ENCODE peak calls at places on chromosomes 16 and 17, in five cellular contexts. U is GM04504, E is retina, Q is endothelial cell of umbilical vein, V is BJ. B is an unnamed sample.

GRCh38 chr16:66081967-66082366 is 284.5 kb upstream of the CDH5 start:
- DNase-seq in Q (no peak), V (peak; percentile 36), U (no peak), E (no peak), B (no peak)

GRCh38 chr16:85715169-85716015 is 26.6 kb upstream of the GINS2 start:
- DNase-seq in U (no peak), V (no peak), E (peak; percentile 60), Q (peak; percentile 60), B (no peak)

GRCh38 chr16:73890524-73891500 is 405.8 kb upstream of the PSMD7 start:
- DNase-seq in Q (no peak), V (no peak), E (peak; percentile 62), U (no peak), B (no peak)

GRCh38 chr17:41648411-41649195 is 24.2 kb upstream of the KRT17 start:
- DNase-seq in Q (peak; percentile 78), E (peak; percentile 94), V (no peak), U (peak; percentile 56), B (peak; percentile 64)

GRCh38 chr16:14125708-14126107 is 54.6 kb downstream of the MRTFB start:
- DNase-seq in E (no peak), V (no peak), U (no peak), Q (peak; percentile 56), B (no peak)

GRCh38 chr16:83561876-83562275 is 245.9 kb upstream of the HSBP1 start:
- DNase-seq in E (no peak), V (no peak), Q (peak; percentile 6), U (no peak), B (peak; percentile 27)

GRCh38 chr17:62627219-62627903 is at the start of gene MRC2:
- DNase-seq in V (no peak), E (peak; percentile 79), Q (peak; percentile 68), U (peak; percentile 53), B (peak; percentile 37)

GRCh38 chr17:82065638-82066303 is at the start of gene DUS1L:
- DNase-seq in U (peak; percentile 29), Q (peak; percentile 23), V (no peak), E (peak; percentile 72), B (no peak)

GRCh38 chr17:40598021-40598927 is 33.0 kb upstream of the CCR7 start:
- DNase-seq in Q (no peak), E (no peak), U (no peak), V (no peak), B (no peak)

GRCh38 chr17:67051837-67052236 is 7.5 kb downstream of the CACNG1 start:
- DNase-seq in E (no peak), Q (no peak), U (no peak), V (no peak), B (no peak)

GRCh38 chr16:23924138-23924537 is 88.4 kb downstream of the PRKCB start:
- DNase-seq in V (no peak), E (no peak), Q (no peak), U (no peak), B (no peak)

GRCh38 chr17:13561606-13562270 is 40.0 kb downstream of the HS3ST3A1 start:
- DNase-seq in Q (no peak), E (no peak), V (peak; percentile 70), U (no peak), B (peak; percentile 94)

GRCh38 chr16:85430523-85431381 is 182.4 kb upstream of the GSE1 start:
- DNase-seq in Q (no peak), U (no peak), E (peak; percentile 59), V (no peak), B (no peak)

GRCh38 chr17:40106760-40107265 is 6.4 kb upstream of the NR1D1 start:
- DNase-seq in V (no peak), E (peak; percentile 72), Q (no peak), U (no peak), B (no peak)

GRCh38 chr17:74639704-74640142 is 16.2 kb upstream of the CD300E start:
- DNase-seq in U (no peak), V (no peak), Q (no peak), E (no peak), B (no peak)

GRCh38 chr16:51596247-51596646 is 445.2 kb upstream of the SALL1 start:
- DNase-seq in Q (no peak), U (no peak), V (no peak), E (no peak), B (no peak)

GRCh38 chr16:88310796-88311605 is 71.8 kb upstream of the ZNF469 start:
- DNase-seq in U (no peak), E (no peak), V (no peak), Q (no peak), B (no peak)

GRCh38 chr17:60129164-60129563 is 20.6 kb upstream of the CA4 start:
- DNase-seq in U (no peak), Q (no peak), E (no peak), V (no peak), B (no peak)

GRCh38 chr16:26016989-26017388 is 325.2 kb downstream of the HS3ST4 start:
- DNase-seq in U (no peak), E (no peak), V (no peak), Q (no peak), B (no peak)

GRCh38 chr17:38798614-38799500 is 499 bp downstream of the PIP4K2B start:
- DNase-seq in E (peak; percentile 75), Q (peak; percentile 67), U (no peak), V (no peak), B (no peak)

GRCh38 chr16:35414139-35414538 is 1954.7 kb downstream of the TP53TG3F start:
- DNase-seq in U (no peak), Q (no peak), E (no peak), V (no peak), B (no peak)

GRCh38 chr16:72818286-72818845 is 229.6 kb downstream of the ZFHX3 start:
- DNase-seq in U (no peak), V (no peak), Q (no peak), E (no peak), B (peak; percentile 62)

GRCh38 chr16:46822270-46822669 is 8.7 kb downstream of the C16orf87 start:
- DNase-seq in E (no peak), V (no peak), U (no peak), Q (no peak), B (peak; percentile 20)

GRCh38 chr17:48882272-48882671 is 10.3 kb upstream of the ATP5MC1 start:
- DNase-seq in U (no peak), V (no peak), E (no peak), Q (no peak), B (no peak)